ENCODE peak calls at places on chromosomes 16 and 17, in nine cellular contexts. J is T-helper 17 cell, S is epithelial cell of esophagus, X is GM10248, F is M059J, E is HAP-1, H is breast epithelium, V is AG04449, Z is EH. G is an unnamed sample.

GRCh38 chr17:54891176-54891821 is 9.4 kb upstream of the TOM1L1 start:
- DNase-seq in J (no peak), S (peak), X (peak), F (peak), E (peak), H (no peak), V (no peak), Z (peak), G (no peak)

GRCh38 chr16:31080035-31080629 is 5.9 kb downstream of the ZNF646 start:
- DNase-seq in J (no peak), S (no peak), X (no peak), F (no peak), E (no peak), H (no peak), V (no peak), Z (no peak), G (no peak)

GRCh38 chr17:77959216-77959925 is 868 bp downstream of the TNRC6C start:
- DNase-seq in J (peak), S (peak), X (peak), F (peak), E (peak), H (no peak), V (no peak), Z (peak), G (peak)

GRCh38 chr17:57402691-57403090 is 146.4 kb downstream of the MSI2 start:
- DNase-seq in J (no peak), S (no peak), X (no peak), F (no peak), E (no peak), H (no peak), V (no peak), Z (no peak), G (no peak)

GRCh38 chr17:4947411-4948165 is 742 bp downstream of the PFN1 start:
- DNase-seq in J (peak), S (no peak), X (peak), F (peak), E (peak), H (no peak), V (no peak), Z (peak), G (peak)

GRCh38 chr16:9072806-9073341 is 18.6 kb upstream of the HAPSTR1 start:
- DNase-seq in J (no peak), S (peak), X (no peak), F (peak), E (no peak), H (no peak), V (peak), Z (peak), G (peak)

GRCh38 chr17:38729886-38730525 is at the start of gene CISD3:
- DNase-seq in J (peak), S (peak), X (peak), F (peak), E (peak), H (peak), V (no peak), Z (peak), G (peak)

GRCh38 chr16:83215417-83216001 is 588.7 kb downstream of the CDH13 start:
- DNase-seq in J (no peak), S (peak), X (peak), F (no peak), E (peak), H (no peak), V (no peak), Z (peak), G (peak)

GRCh38 chr16:6018848-6019489 is 921.4 kb upstream of the EEF2KMT start:
- DNase-seq in J (no peak), S (no peak), X (no peak), F (no peak), E (no peak), H (no peak), V (no peak), Z (no peak), G (no peak)

GRCh38 chr17:45584092-45585036 is 93.8 kb upstream of the PLEKHM1 start:
- DNase-seq in J (peak), S (peak), X (peak), F (peak), E (peak), H (no peak), V (no peak), Z (peak), G (peak)

GRCh38 chr16:53043462-53043861 is 9.2 kb downstream of the CHD9NB start:
- DNase-seq in J (no peak), S (no peak), X (no peak), F (no peak), E (no peak), H (no peak), V (no peak), Z (no peak), G (no peak)

GRCh38 chr16:85444879-85445778 is 168.0 kb upstream of the GSE1 start:
- DNase-seq in J (no peak), S (no peak), X (no peak), F (no peak), E (no peak), H (no peak), V (no peak), Z (no peak), G (no peak)

GRCh38 chr16:12557808-12558207 is 245.9 kb downstream of the CPPED1 start:
- DNase-seq in J (no peak), S (no peak), X (no peak), F (no peak), E (no peak), H (no peak), V (no peak), Z (no peak), G (no peak)

GRCh38 chr16:72848759-72849664 is 198.9 kb downstream of the ZFHX3 start:
- DNase-seq in J (no peak), S (peak), X (no peak), F (peak), E (peak), H (peak), V (peak), Z (peak), G (no peak)

GRCh38 chr17:55641559-55642160 is 81.0 kb downstream of the TMEM100 start:
- DNase-seq in J (no peak), S (peak), X (peak), F (peak), E (peak), H (peak), V (peak), Z (peak), G (peak)

GRCh38 chr16:50474138-50474537 is 74.1 kb upstream of the NKD1 start:
- DNase-seq in J (no peak), S (peak), X (no peak), F (peak), E (no peak), H (no peak), V (no peak), Z (no peak), G (no peak)

GRCh38 chr17:2025220-2025621 is at the start of gene RTN4RL1:
- DNase-seq in J (peak), S (peak), X (peak), F (peak), E (peak), H (peak), V (no peak), Z (peak), G (peak)

GRCh38 chr17:77456271-77456950 is 315.6 kb downstream of the SEC14L1 start:
- DNase-seq in J (no peak), S (no peak), X (no peak), F (no peak), E (no peak), H (no peak), V (no peak), Z (no peak), G (no peak)

GRCh38 chr16:85947511-85948509 is 48.8 kb downstream of the IRF8 start:
- DNase-seq in J (no peak), S (no peak), X (peak), F (no peak), E (no peak), H (no peak), V (no peak), Z (no peak), G (peak)

GRCh38 chr17:63452091-63452978 is 6.2 kb upstream of the CYB561 start:
- DNase-seq in J (no peak), S (no peak), X (no peak), F (no peak), E (no peak), H (no peak), V (no peak), Z (no peak), G (no peak)

GRCh38 chr16:56362706-56363105 is 62.6 kb downstream of the AMFR start:
- DNase-seq in J (no peak), S (no peak), X (no peak), F (no peak), E (no peak), H (no peak), V (no peak), Z (no peak), G (no peak)

GRCh38 chr16:82043680-82044584 is 8.9 kb downstream of the HSD17B2 start:
- DNase-seq in J (no peak), S (peak), X (no peak), F (peak), E (no peak), H (no peak), V (peak), Z (peak), G (no peak)

GRCh38 chr16:4506450-4506849 is 30.3 kb downstream of the HMOX2 start:
- DNase-seq in J (peak), S (peak), X (peak), F (peak), E (peak), H (no peak), V (no peak), Z (peak), G (peak)

GRCh38 chr16:89505204-89506112 is 2.7 kb upstream of the SPG7 start:
- DNase-seq in J (peak), S (peak), X (peak), F (peak), E (no peak), H (peak), V (no peak), Z (peak), G (peak)

GRCh38 chr17:42675984-42676423 is 790 bp downstream of the PLEKHH3 start:
- DNase-seq in J (no peak), S (peak), X (no peak), F (peak), E (peak), H (peak), V (no peak), Z (peak), G (peak)

GRCh38 chr17:8611135-8611534 is 19.4 kb downstream of the MYH10 start:
- DNase-seq in J (no peak), S (no peak), X (no peak), F (peak), E (no peak), H (no peak), V (no peak), Z (peak), G (no peak)

GRCh38 chr16:11949527-11949926 is 7.7 kb upstream of the NPIPB2 start:
- DNase-seq in J (no peak), S (peak), X (peak), F (peak), E (peak), H (no peak), V (no peak), Z (peak), G (peak)

GRCh38 chr17:6323626-6324356 is 111.1 kb downstream of the AIPL1 start:
- DNase-seq in J (no peak), S (no peak), X (no peak), F (peak), E (peak), H (no peak), V (no peak), Z (peak), G (no peak)

GRCh38 chr17:67372751-67373150 is 4.3 kb upstream of the PITPNC1 start:
- DNase-seq in J (no peak), S (peak), X (no peak), F (peak), E (no peak), H (no peak), V (no peak), Z (no peak), G (no peak)

GRCh38 chr17:33039874-33040273 is 48.2 kb downstream of the SPACA3 start:
- DNase-seq in J (no peak), S (peak), X (no peak), F (no peak), E (no peak), H (no peak), V (peak), Z (peak), G (no peak)

GRCh38 chr17:54920819-54921218 is 20.2 kb downstream of the TOM1L1 start:
- DNase-seq in J (no peak), S (no peak), X (no peak), F (no peak), E (no peak), H (no peak), V (no peak), Z (no peak), G (no peak)

GRCh38 chr17:57256708-57257112 is 387 bp downstream of the MSI2 start:
- DNase-seq in J (peak), S (peak), X (no peak), F (peak), E (peak), H (no peak), V (no peak), Z (peak), G (peak)

GRCh38 chr17:40074871-40075215 is 12.1 kb downstream of the THRA start:
- DNase-seq in J (no peak), S (no peak), X (no peak), F (no peak), E (no peak), H (no peak), V (no peak), Z (no peak), G (no peak)

GRCh38 chr16:66254751-66255150 is 111.7 kb upstream of the CDH5 start:
- DNase-seq in J (no peak), S (no peak), X (no peak), F (peak), E (no peak), H (no peak), V (no peak), Z (peak), G (no peak)

GRCh38 chr17:50594931-50595330 is 34.4 kb downstream of the CACNA1G start:
- DNase-seq in J (no peak), S (no peak), X (no peak), F (no peak), E (no peak), H (no peak), V (no peak), Z (no peak), G (no peak)

G was measured in GM20000.